ENCODE peak calls at places on chromosomes 12 and 14, in four cellular contexts. Y is upper lobe of right lung, D is adrenal gland, C is PC-9. T is an unnamed sample.

GRCh38 chr12:92191061-92191460 is 45.4 kb upstream of the BTG1 start:
- DNase-seq in Y (no peak), D (no peak), C (no peak), T (no peak)

GRCh38 chr12:64531665-64532334 is 78.5 kb upstream of the RASSF3 start:
- DNase-seq in C (no peak), Y (no peak), D (no peak), T (no peak)

GRCh38 chr12:132477703-132478432 is 12.1 kb upstream of the FBRSL1 start:
- DNase-seq in Y (no peak), C (no peak), D (no peak), T (no peak)

GRCh38 chr12:94575645-94576393 is 74.5 kb downstream of the TMCC3 start:
- DNase-seq in D (no peak), Y (no peak), C (no peak), T (no peak)

GRCh38 chr14:101965796-101966718 is 1.7 kb downstream of the DYNC1H1 start:
- DNase-seq in Y (no peak), D (no peak), C (no peak), T (no peak)

GRCh38 chr14:84750763-84751554 is 779.0 kb upstream of the FLRT2 start:
- DNase-seq in Y (no peak), C (no peak), D (no peak), T (no peak)

GRCh38 chr12:109551108-109551507 is 22.2 kb downstream of the MMAB start:
- DNase-seq in D (no peak), C (no peak), Y (no peak), T (no peak)

GRCh38 chr14:24403294-24404013 is 4.7 kb downstream of the NYNRIN start:
- DNase-seq in D (no peak), C (no peak), Y (no peak), T (no peak)

GRCh38 chr12:100473716-100474150 is at the start of gene NR1H4:
- DNase-seq in D (peak; percentile 88), Y (no peak), C (no peak), T (no peak)

GRCh38 chr12:68440068-68440581 is 108.0 kb upstream of the MDM1 start:
- DNase-seq in D (no peak), C (no peak), Y (no peak), T (no peak)

GRCh38 chr12:120006248-120006975 is 17.4 kb downstream of the BICDL1 start:
- DNase-seq in C (no peak), D (no peak), Y (no peak), T (no peak)

GRCh38 chr14:93269341-93270068 is 62.4 kb downstream of the UBR7 start:
- DNase-seq in D (peak; percentile 39), C (no peak), Y (no peak), T (no peak)

GRCh38 chr12:121608301-121608700 is 18.0 kb upstream of the ORAI1 start:
- DNase-seq in D (no peak), C (no peak), Y (no peak), T (no peak)

GRCh38 chr12:97960741-97961608 is 498.4 kb downstream of the RMST start:
- DNase-seq in C (peak; percentile 7), Y (no peak), D (peak; percentile 20), T (no peak)

GRCh38 chr12:53198470-53199110 is 8.5 kb downstream of the ITGB7 start:
- DNase-seq in D (no peak), Y (no peak), C (no peak), T (peak; percentile 62)

GRCh38 chr12:53195516-53196420 is 11.3 kb downstream of the ITGB7 start:
- DNase-seq in Y (no peak), D (no peak), C (peak; percentile 75), T (peak; percentile 53)

GRCh38 chr12:53196486-53196885 is 10.6 kb downstream of the ITGB7 start:
- DNase-seq in C (peak; percentile 45), D (no peak), Y (no peak), T (no peak)

GRCh38 chr12:53194973-53195372 is 12.1 kb downstream of the ITGB7 start:
- DNase-seq in Y (no peak), C (no peak), D (no peak), T (no peak)

GRCh38 chr12:53197011-53197640 is 9.9 kb downstream of the ITGB7 start:
- DNase-seq in C (no peak), D (no peak), Y (no peak), T (peak; percentile 63)
- H3K36me3 ChIP-seq in C (no peaks in the 10 kb centered on the region), D (no peaks in the 10 kb centered on the region), Y (no peaks in the 10 kb centered on the region), T (peaks cover 1% of the 10 kb centered on the region)

GRCh38 chr14:30143617-30144016 is 216.0 kb upstream of the PRKD1 start:
- DNase-seq in Y (no peak), D (no peak), C (no peak), T (no peak)

GRCh38 chr14:30138517-30138916 is 210.9 kb upstream of the PRKD1 start:
- DNase-seq in C (no peak), Y (no peak), D (no peak), T (no peak)

DNA sequence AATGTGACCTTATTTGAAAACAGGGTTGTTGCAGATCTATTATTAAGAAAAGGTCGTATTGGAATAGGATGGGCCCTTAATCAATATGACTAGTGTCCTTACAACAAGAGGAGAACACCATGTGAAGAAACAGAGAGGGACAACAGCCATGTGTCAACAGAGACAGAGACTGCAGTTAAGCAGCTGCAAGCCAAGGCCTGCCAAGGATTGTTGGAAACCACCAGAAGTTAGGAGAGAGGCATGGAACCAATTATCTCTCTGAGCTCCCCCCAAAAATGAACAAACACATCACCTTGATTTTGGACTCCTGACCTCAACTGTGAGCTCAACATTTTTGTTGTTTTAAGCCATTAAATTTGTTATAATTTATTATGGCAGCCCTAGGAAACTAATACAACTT is 214.6 kb upstream of the PRKD1 start:
- DNase-seq in D (no peak), Y (no peak), C (no peak), T (no peak)
- H3K27ac ChIP-seq in D (no peak overlapping the region), Y (no peak overlapping the region), C (no peak overlapping the region), T (no peak overlapping the region)

DNA sequence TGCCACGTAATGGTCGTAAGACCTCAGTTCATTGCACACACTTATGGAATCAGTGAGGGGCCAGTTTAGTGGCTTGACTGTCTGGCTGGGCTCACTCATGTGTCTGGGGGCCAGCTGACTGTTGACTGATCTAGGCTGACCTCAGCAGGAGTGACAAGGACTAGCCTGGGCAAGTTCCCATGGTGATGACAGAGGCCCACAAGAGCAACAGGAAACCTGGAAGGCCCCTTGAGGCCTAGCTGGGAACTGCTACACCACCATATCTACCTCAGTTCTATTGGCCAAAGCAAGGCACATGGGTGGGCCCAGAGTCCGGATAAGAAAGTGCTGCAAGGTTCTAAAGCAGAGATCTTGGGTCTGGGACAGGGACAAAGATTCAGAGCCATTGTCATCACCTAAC is 21.3 kb upstream of the RFLNA start:
- DNase-seq in Y (no peak), C (no peak), D (no peak), T (no peak)
- TF ChIP-seq CTCF in Y (peak; percentile 16), C (peak; percentile 44), D (no peak), T (no peak)

DNA sequence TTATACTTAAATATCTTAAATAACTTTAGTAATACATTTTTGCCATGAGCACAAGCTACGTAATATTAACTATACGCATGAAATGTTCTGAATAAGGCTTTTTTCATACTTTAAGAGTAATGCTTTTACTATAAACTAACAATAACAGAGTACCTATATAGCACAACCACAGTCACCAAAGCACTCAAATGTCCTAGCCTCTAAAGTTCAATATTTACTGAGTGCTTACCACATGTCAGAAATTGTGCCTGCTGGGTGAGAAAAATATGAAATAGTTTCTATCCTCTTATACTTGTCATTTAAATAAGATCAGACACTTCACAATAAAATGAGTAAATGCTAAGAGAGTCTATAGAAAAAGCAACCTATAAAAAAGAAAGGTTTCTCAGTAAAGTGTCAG is 83.1 kb downstream of the SH2B3 start:
- DNase-seq in C (no peak), Y (no peak), D (no peak), T (no peak)
- H3K36me3 ChIP-seq in C (peaks cover 41% of the 10 kb centered on the region), Y (peaks cover 86% of the 10 kb centered on the region), D (peaks cover 60% of the 10 kb centered on the region), T (peaks cover 84% of the 10 kb centered on the region)

GRCh38 chr14:40464531-40464930 is 1032.3 kb upstream of the FBXO33 start:
- DNase-seq in Y (no peak), C (no peak), D (no peak), T (no peak)
- H3K27ac ChIP-seq in Y (no peak overlapping the region), C (no peak overlapping the region), D (no peak overlapping the region), T (no peak overlapping the region)

DNA sequence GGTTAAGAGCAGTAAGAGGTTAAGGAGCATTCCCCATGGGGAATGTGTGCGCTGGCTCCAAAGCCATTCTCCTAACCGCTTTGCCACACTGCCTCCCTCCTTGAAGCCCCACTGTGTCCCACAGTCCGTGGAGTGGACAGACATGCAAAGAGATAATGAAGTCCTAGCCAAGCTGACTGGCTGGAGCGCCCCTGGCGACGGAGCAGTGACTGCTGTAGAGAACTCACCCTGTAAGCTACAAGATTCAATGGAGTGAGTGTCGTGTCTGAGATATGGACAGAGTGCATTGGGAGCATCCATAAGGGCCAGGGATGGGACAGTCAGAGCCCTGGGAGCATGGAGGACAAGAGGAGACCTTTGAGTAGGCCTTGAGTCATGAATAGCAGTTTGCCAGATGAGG is 3.5 kb downstream of the HHIPL1 start:
- DNase-seq in Y (no peak), C (no peak), D (no peak), T (no peak)
- TF ChIP-seq CTCF in Y (no peak), C (no peak), D (no peak), T (no peak)

T was measured in suprapubic skin.